ENCODE peak calls at places on chromosomes 5 and 9, in four cellular contexts. Z, T, W and I are unnamed samples.

GRCh38 chr5:134103998-134104612 is 10.4 kb upstream of the TCF7 start:
- DNase-seq in Z (no peak), T (no peak), W (no peak), I (no peak)

GRCh38 chr9:37902804-37903580 is 935 bp downstream of the SLC25A51 start:
- DNase-seq in Z (peak), T (no peak), W (no peak), I (no peak)

GRCh38 chr9:122777935-122778671 is 10.6 kb upstream of the OR5C1 start:
- DNase-seq in Z (peak), T (no peak), W (no peak), I (peak)

GRCh38 chr5:1507016-1507375 is 16.8 kb downstream of the LPCAT1 start:
- DNase-seq in Z (no peak), T (no peak), W (no peak), I (no peak)

GRCh38 chr5:39080597-39081204 is 6.5 kb upstream of the RICTOR start:
- DNase-seq in Z (peak), T (no peak), W (peak), I (no peak)

GRCh38 chr9:126514037-126514821 is 99.5 kb upstream of the LMX1B start:
- DNase-seq in Z (peak), T (no peak), W (no peak), I (peak)

GRCh38 chr5:116652903-116653302 is 78.3 kb upstream of the SEMA6A start:
- DNase-seq in Z (no peak), T (no peak), W (no peak), I (no peak)

GRCh38 chr9:23123048-23123632 is 676.5 kb downstream of the DMRTA1 start:
- DNase-seq in Z (peak), T (no peak), W (no peak), I (no peak)

GRCh38 chr9:29556746-29557145 is 1983.5 kb upstream of the C9orf72 start:
- DNase-seq in Z (no peak), T (no peak), W (no peak), I (no peak)

GRCh38 chr5:169980418-169981053 is at the start of gene INSYN2B:
- DNase-seq in Z (peak), T (peak), W (peak), I (peak)

GRCh38 chr9:101582593-101582992 is 12.2 kb downstream of the PPP3R2 start:
- DNase-seq in Z (peak), T (no peak), W (no peak), I (peak)

GRCh38 chr5:160463775-160464465 is 42.3 kb downstream of the PTTG1 start:
- DNase-seq in Z (peak), T (no peak), W (no peak), I (no peak)

GRCh38 chr9:88952086-88952615 is 39.1 kb upstream of the S1PR3 start:
- DNase-seq in Z (no peak), T (no peak), W (no peak), I (no peak)

GRCh38 chr9:32939576-32939975 is 61.9 kb downstream of the APTX start:
- DNase-seq in Z (no peak), T (no peak), W (no peak), I (no peak)

GRCh38 chr5:89203611-89204010 is 320.6 kb upstream of the MEF2C start:
- DNase-seq in Z (no peak), T (no peak), W (no peak), I (no peak)

GRCh38 chr9:131036529-131037335 is 27.8 kb downstream of the LAMC3 start:
- DNase-seq in Z (no peak), T (no peak), W (no peak), I (no peak)

GRCh38 chr5:180172447-180173197 is 36.4 kb downstream of the RASGEF1C start:
- DNase-seq in Z (no peak), T (peak), W (no peak), I (no peak)

GRCh38 chr9:32483343-32483742 is 42.7 kb downstream of the RIGI start:
- DNase-seq in Z (no peak), T (no peak), W (no peak), I (no peak)

GRCh38 chr5:128290152-128290858 is 206.7 kb downstream of the SLC12A2 start:
- DNase-seq in Z (peak), T (no peak), W (no peak), I (no peak)

GRCh38 chr9:89073397-89073796 is 82.1 kb downstream of the S1PR3 start:
- DNase-seq in Z (no peak), T (no peak), W (no peak), I (no peak)

GRCh38 chr5:98455660-98456059 is 317.8 kb upstream of the RGMB start:
- DNase-seq in Z (peak), T (no peak), W (no peak), I (no peak)

GRCh38 chr9:25960235-25960634 is 282.0 kb upstream of the TUSC1 start:
- DNase-seq in Z (no peak), T (no peak), W (no peak), I (no peak)

GRCh38 chr9:121678501-121679022 is 27.1 kb downstream of the DAB2IP start:
- DNase-seq in Z (no peak), T (no peak), W (no peak), I (no peak)

GRCh38 chr5:55485073-55485472 is 49.7 kb downstream of the PLPP1 start:
- DNase-seq in Z (no peak), T (no peak), W (no peak), I (no peak)

GRCh38 chr9:78280982-78281668 is 15.8 kb upstream of the PSAT1 start:
- DNase-seq in Z (peak), T (peak), W (peak), I (no peak)

GRCh38 chr5:109844148-109844547 is 154.4 kb downstream of the MAN2A1 start:
- DNase-seq in Z (peak), T (no peak), W (no peak), I (no peak)

GRCh38 chr5:174192103-174192655 is 146.7 kb downstream of the NSG2 start:
- DNase-seq in Z (no peak), T (no peak), W (no peak), I (no peak)

GRCh38 chr5:158660726-158661125 is 439.0 kb downstream of the EBF1 start:
- DNase-seq in Z (no peak), T (no peak), W (no peak), I (no peak)

GRCh38 chr5:160685219-160685618 is 166.8 kb downstream of the ATP10B start:
- DNase-seq in Z (no peak), T (no peak), W (no peak), I (no peak)

GRCh38 chr9:28774433-28775029 is 1201.2 kb upstream of the C9orf72 start:
- DNase-seq in Z (peak), T (no peak), W (no peak), I (peak)

GRCh38 chr9:93093081-93093448 is 3.0 kb upstream of the CARD19 start:
- DNase-seq in Z (no peak), T (no peak), W (peak), I (no peak)

GRCh38 chr5:98773464-98774191 is at the start of gene RGMB:
- DNase-seq in Z (peak), T (peak), W (peak), I (peak)

GRCh38 chr9:7146582-7146981 is 388.8 kb downstream of the KDM4C start:
- DNase-seq in Z (no peak), T (no peak), W (no peak), I (no peak)

GRCh38 chr9:133726401-133727276 is 11.5 kb downstream of the SARDH start:
- DNase-seq in Z (peak), T (peak), W (peak), I (no peak)

GRCh38 chr9:133771486-133772482 is 33.6 kb upstream of the SARDH start:
- DNase-seq in Z (no peak), T (no peak), W (peak), I (no peak)

GRCh38 chr5:177369050-177369912 is 11.6 kb downstream of the RGS14 start:
- DNase-seq in Z (no peak), T (no peak), W (no peak), I (peak)

GRCh38 chr5:66171349-66172344 is 27.5 kb downstream of the SREK1 start:
- DNase-seq in Z (peak), T (no peak), W (peak), I (no peak)

GRCh38 chr5:6228257-6229250 is 149.8 kb downstream of the MED10 start:
- DNase-seq in Z (no peak), T (no peak), W (no peak), I (no peak)

GRCh38 chr5:130526708-130527107 is 622.4 kb downstream of the CHSY3 start:
- DNase-seq in Z (no peak), T (no peak), W (no peak), I (no peak)

DNA sequence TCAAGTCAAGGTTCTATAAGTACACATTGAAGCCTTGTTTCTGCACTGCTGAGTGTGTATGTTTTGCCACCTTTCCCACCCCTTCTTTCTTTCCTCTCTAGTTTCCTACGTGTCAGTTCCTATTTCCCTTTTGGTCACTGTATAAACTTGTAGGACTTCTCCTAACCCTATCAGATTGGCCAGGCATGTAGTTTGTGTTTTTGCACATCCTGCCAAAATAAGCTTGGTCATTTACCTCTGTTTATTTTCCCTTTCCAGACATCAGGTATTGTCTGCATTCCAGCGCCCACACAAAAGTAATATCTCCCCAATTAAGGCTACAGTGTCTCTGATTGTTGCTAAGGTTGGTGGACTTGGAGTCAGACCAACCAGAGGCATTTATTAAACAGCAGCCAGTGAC is 252.9 kb upstream of the MPDZ start:
- DNase-seq in Z (no peak), T (no peak), W (no peak), I (no peak)
- TF ChIP-seq POLR2A in Z (no peak), T (no peak), W (no peak), I (no peak)

DNA sequence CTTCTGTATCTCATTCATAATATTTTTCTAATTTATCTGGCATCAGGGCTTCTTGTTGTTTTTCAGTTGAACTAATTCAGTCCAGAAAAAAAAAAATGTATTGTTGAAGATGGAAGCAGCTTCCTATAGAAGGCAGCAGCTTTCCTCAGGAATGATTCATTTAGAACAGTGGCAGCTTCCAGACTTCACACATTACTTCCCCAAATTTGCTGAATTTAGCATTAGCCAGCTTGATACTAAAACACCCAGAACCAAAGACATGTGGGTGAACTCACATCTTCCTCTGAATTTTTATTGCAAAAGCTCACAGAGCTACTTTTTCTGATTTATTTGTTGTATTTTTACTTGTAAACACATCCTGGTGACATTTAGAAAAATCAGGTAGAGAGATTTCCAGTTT is 53.8 kb downstream of the HCN1 start:
- DNase-seq in Z (no peak), T (no peak), W (no peak), I (no peak)
- TF ChIP-seq POLR2A in Z (no peak), T (no peak), W (no peak), I (no peak)

DNA sequence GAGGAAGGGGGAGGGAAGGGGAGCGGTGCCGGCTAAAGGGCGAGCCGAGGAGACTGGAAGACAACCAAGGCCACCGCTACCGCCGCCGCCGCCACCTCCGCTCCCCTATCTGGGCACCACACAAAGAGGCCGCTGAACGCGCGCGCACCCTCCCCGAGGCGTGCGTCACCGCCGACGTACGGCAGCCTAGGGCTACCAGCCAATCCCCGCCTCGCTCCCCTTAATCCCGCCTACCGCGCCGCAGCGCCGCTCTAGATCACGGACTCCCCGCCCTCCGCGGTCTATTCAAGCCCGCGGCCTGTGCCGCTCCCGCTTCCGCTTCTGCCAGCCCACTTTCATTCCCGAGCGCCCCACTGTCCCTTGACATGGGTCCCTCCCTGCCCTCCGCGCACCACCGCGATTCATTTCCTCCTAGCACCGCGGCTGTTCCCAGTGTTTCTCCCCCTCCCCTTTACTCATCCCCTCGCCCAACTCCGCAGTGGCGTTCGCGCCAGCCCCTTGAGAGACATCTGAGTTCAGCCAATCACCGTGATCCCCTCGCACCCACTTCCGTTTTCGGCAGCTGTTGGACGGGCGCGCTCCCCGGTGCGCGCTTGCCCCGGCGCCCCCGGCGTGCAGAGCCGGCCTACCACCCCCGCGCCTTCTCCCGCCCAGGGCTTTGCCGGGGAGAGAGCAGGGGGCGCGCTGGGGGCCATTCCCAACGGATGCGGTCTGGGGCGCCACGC is at the start of gene HNRNPA0:
- DNase-seq in Z (peak), T (peak), W (peak), I (peak)
- TF ChIP-seq POLR2A in Z (peak), T (peak), W (peak), I (peak)

GRCh38 chr5:149011731-149012130 is 51.1 kb downstream of the SH3TC2 start:
- DNase-seq in Z (no peak), T (no peak), W (no peak), I (no peak)
- TF ChIP-seq POLR2A in Z (no peak), T (no peak), W (no peak), I (no peak)

DNA sequence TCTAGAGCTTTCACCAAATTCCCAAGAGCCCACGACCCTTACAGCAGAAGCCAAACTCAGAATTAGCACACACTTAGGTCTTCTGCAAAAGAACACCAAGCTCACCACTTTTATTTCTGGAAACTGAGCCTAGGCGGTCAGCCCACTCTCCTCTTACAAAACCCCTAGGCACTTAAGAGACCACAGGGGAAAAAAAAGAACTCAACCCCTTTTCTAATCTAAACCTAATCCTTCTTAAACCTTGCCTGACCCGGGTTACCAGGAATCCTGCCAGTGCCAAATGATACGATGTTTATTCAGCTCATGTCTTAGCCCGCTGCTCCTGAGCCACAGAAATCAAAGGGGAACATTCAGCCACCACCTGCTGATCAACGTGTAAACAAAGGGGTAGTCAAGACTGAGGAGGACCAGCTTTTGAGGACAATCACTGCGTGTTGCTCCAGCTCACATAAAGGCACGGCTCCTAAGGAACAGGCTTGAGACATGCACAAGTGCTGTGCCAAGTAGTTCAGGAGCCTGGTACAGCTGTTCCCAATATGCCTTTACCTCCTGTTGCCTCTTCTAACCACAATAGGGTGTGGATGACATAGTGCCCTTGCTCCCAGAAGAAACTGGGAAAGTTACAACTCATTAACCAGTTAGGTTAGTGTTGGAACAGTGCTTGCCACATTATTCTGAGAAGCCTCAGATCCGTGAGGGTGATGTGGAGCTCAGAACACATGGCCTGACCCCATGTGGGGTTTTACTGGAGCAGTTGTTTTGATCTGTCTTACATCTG is 49.3 kb downstream of the ZFAND5 start:
- DNase-seq in Z (peak), T (peak), W (no peak), I (peak)
- TF ChIP-seq POLR2A in Z (no peak), T (no peak), W (no peak), I (no peak)

DNA sequence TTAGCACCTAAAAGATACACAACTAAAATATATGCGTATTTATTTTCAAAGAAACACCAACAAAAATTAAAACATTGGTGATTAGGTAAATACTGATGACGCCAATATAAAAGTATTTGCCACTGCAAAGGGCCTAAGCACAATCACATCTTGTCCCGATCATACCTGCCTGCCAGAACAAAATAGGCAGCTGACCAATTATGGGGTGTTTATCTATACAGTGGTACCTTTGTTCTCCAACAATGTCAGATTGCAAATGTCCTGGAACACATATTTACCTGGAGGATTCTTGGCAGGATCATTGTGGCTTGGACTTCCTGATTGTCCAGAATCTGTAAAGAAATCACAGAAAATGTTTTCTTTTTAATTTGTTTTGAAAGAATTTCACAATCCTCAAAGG is 134.5 kb downstream of the NFIB start:
- DNase-seq in Z (no peak), T (no peak), W (no peak), I (no peak)
- TF ChIP-seq POLR2A in Z (no peak), T (no peak), W (no peak), I (no peak)

GRCh38 chr9:114372971-114373591 is 14.7 kb downstream of the AKNA start:
- DNase-seq in Z (no peak), T (no peak), W (no peak), I (no peak)
- TF ChIP-seq POLR2A in Z (no peak), T (no peak), W (no peak), I (no peak)

GRCh38 chr9:27528278-27528885 is 1.2 kb downstream of the MOB3B start:
- DNase-seq in Z (peak), T (peak), W (peak), I (no peak)

GRCh38 chr9:27532046-27532445 is 2.4 kb upstream of the MOB3B start:
- DNase-seq in Z (no peak), T (no peak), W (no peak), I (no peak)

GRCh38 chr9:27528886-27529315 is 713 bp downstream of the MOB3B start:
- DNase-seq in Z (no peak), T (peak), W (peak), I (peak)

GRCh38 chr9:27529316-27530278 is at the start of gene MOB3B:
- DNase-seq in Z (peak), T (peak), W (peak), I (peak)

GRCh38 chr9:27530915-27531762 is 1.5 kb upstream of the MOB3B start:
- DNase-seq in Z (no peak), T (no peak), W (no peak), I (no peak)
- TF ChIP-seq POLR2A in Z (no peak), T (no peak), W (no peak), I (no peak)

DNA sequence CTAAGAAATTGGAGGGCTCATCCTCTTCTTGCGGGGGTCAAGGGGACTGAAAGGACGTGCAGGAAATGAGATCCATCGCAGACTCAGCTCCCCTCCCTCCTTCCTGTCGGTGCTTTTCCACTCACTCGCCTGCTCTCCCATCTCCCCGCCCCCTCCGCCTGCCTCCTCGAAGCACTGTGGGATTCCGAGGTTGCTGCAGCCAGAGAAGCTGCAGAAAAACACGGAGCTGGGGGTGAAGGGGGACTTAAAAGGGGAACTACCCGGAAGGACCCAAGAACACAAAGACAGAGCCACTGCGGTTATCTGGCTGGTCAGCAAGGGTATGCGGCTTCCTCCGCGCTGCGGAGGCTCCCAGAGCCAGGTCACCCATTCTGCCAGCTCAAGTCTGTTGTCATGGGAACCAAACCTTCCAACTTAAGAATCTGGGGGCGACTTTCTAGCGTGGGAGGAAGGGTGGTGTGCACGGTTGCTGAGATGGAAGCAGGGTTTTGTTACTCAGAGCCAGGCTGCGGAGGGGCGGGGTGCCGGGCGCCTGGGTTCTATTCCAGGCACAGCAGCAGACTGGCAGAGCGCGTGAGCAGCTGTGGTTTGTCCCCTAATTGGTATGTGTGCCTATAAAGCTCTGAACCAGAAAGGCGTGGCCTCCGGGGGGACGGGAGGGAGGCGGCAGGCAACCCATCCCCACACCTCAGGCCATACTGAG is 24.9 kb downstream of the PCDHGC5 start:
- DNase-seq in Z (peak), T (peak), W (peak), I (peak)
- TF ChIP-seq POLR2A in Z (peak), T (no peak), W (no peak), I (peak)